ENCODE peak calls at places on chromosome 13, in eight cellular contexts. M is GM04503; N is stimulated activated CD4-positive, alpha-beta T cell treated with anti-CD3 and anti-CD28 coated beads, Interleukin-12 subunit alpha, Interleukin-12 subunit beta, amount 100 ng/mL, for 24 hours; L is SHP77; T is small intestine; D is stimulated activated CD8-positive, alpha-beta memory T cell treated with anti-CD3 and anti-CD28 coated beads, Interleukin-7, amount 100 ng/mL, for 4 hours; W is ELF-1; K is neural crest cell. U is an unnamed sample.

GRCh38 chr13:77516342-77516789 is 19.1 kb upstream of the SCEL start:
- DNase-seq in M (no peak), N (no peak), L (no peak), T (no peak), D (no peak), W (no peak), K (no peak), U (no peak)

GRCh38 chr13:37645181-37645580 is 46.6 kb upstream of the POSTN start:
- DNase-seq in M (no peak), N (no peak), L (no peak), T (no peak), D (no peak), W (no peak), K (no peak), U (no peak)

GRCh38 chr13:98279473-98280175 is 102.6 kb upstream of the RNF113B start:
- DNase-seq in M (no peak), N (no peak), L (no peak), T (no peak), D (no peak), W (no peak), K (no peak), U (peak)

GRCh38 chr13:59790626-59791025 is 373.1 kb downstream of the DIAPH3 start:
- DNase-seq in M (no peak), N (no peak), L (no peak), T (no peak), D (no peak), W (no peak), K (no peak), U (no peak)

GRCh38 chr13:30864352-30865130 is 41.5 kb upstream of the MEDAG start:
- DNase-seq in M (peak), N (no peak), L (no peak), T (no peak), D (no peak), W (no peak), K (no peak), U (no peak)

GRCh38 chr13:113742000-113742441 is 17.0 kb upstream of the TMEM255B start:
- DNase-seq in M (no peak), N (no peak), L (peak), T (peak), D (no peak), W (peak), K (no peak), U (no peak)

GRCh38 chr13:44420376-44421220 is 47.0 kb downstream of the SERP2 start:
- DNase-seq in M (no peak), N (no peak), L (no peak), T (no peak), D (no peak), W (peak), K (no peak), U (no peak)

GRCh38 chr13:96089749-96090239 is at the start of gene HS6ST3:
- DNase-seq in M (no peak), N (no peak), L (peak), T (no peak), D (no peak), W (peak), K (peak), U (no peak)

GRCh38 chr13:45811891-45812583 is 39.5 kb downstream of the SIAH3 start:
- DNase-seq in M (no peak), N (no peak), L (no peak), T (no peak), D (no peak), W (no peak), K (no peak), U (no peak)

GRCh38 chr13:85497652-85498051 is 301.6 kb downstream of the SLITRK6 start:
- DNase-seq in M (peak), N (no peak), L (no peak), T (no peak), D (no peak), W (no peak), K (no peak), U (no peak)

GRCh38 chr13:110449225-110450015 is 112.1 kb downstream of the RAB20 start:
- DNase-seq in M (no peak), N (no peak), L (no peak), T (no peak), D (no peak), W (no peak), K (no peak), U (no peak)

GRCh38 chr13:67230774-67231480 is 791 bp upstream of the PCDH9 start:
- DNase-seq in M (peak), N (peak), L (peak), T (peak), D (peak), W (peak), K (peak), U (no peak)

GRCh38 chr13:46962286-46962941 is 65.6 kb upstream of the HTR2A start:
- DNase-seq in M (no peak), N (no peak), L (no peak), T (no peak), D (no peak), W (peak), K (no peak), U (no peak)

GRCh38 chr13:54124700-54125099 is 1096.1 kb downstream of the OLFM4 start:
- DNase-seq in M (no peak), N (no peak), L (no peak), T (no peak), D (no peak), W (no peak), K (no peak), U (no peak)

GRCh38 chr13:110541526-110541920 is 20.0 kb downstream of the RAB20 start:
- DNase-seq in M (peak), N (no peak), L (no peak), T (no peak), D (no peak), W (peak), K (no peak), U (no peak)

GRCh38 chr13:69306766-69307165 is 800.9 kb upstream of the ATXN8OS start:
- DNase-seq in M (no peak), N (no peak), L (no peak), T (no peak), D (no peak), W (no peak), K (no peak), U (no peak)